ENCODE peak calls at places on chromosomes 5 and 9, in seven cellular contexts. One of them, this sample, is unnamed.

GRCh38 chr9:133235549-133236222 is 26.6 kb upstream of the OBP2B start:
- DNase-seq in HS-5: no peak
- DNase-seq in stimulated activated CD8-positive, alpha-beta memory T cell treated with anti-CD3 and anti-CD28 coated beads, Interleukin-12 subunit alpha, Interleukin-12 subunit beta, amount 100 ng/mL, for 4 hours: no peak
- DNase-seq in progenitor cell of endocrine pancreas: no peak
- DNase-seq in HEK293T: no peak
- DNase-seq in activated CD4-positive, alpha-beta T cell treated with anti-CD3 and anti-CD28 coated beads for 24 hours: no peak
- DNase-seq in activated naive CD4-positive, alpha-beta T cell treated with anti-CD3 and anti-CD28 coated beads, Interleukin-2, amount 10 ng/mL, durations not matched to agents 7 days and 5 days: no peak
- DNase-seq in this sample: no peak

GRCh38 chr9:129584136-129584535 is 36.8 kb downstream of the C9orf50 start:
- DNase-seq in HS-5: peak
- DNase-seq in stimulated activated CD8-positive, alpha-beta memory T cell treated with anti-CD3 and anti-CD28 coated beads, Interleukin-12 subunit alpha, Interleukin-12 subunit beta, amount 100 ng/mL, for 4 hours: no peak
- DNase-seq in progenitor cell of endocrine pancreas: no peak
- DNase-seq in HEK293T: peak
- DNase-seq in activated CD4-positive, alpha-beta T cell treated with anti-CD3 and anti-CD28 coated beads for 24 hours: peak
- DNase-seq in activated naive CD4-positive, alpha-beta T cell treated with anti-CD3 and anti-CD28 coated beads, Interleukin-2, amount 10 ng/mL, durations not matched to agents 7 days and 5 days: peak
- DNase-seq in this sample: peak

GRCh38 chr9:127599550-127599891 is 12.6 kb upstream of the STXBP1 start:
- DNase-seq in HS-5: no peak
- DNase-seq in stimulated activated CD8-positive, alpha-beta memory T cell treated with anti-CD3 and anti-CD28 coated beads, Interleukin-12 subunit alpha, Interleukin-12 subunit beta, amount 100 ng/mL, for 4 hours: no peak
- DNase-seq in progenitor cell of endocrine pancreas: no peak
- DNase-seq in HEK293T: no peak
- DNase-seq in activated CD4-positive, alpha-beta T cell treated with anti-CD3 and anti-CD28 coated beads for 24 hours: no peak
- DNase-seq in activated naive CD4-positive, alpha-beta T cell treated with anti-CD3 and anti-CD28 coated beads, Interleukin-2, amount 10 ng/mL, durations not matched to agents 7 days and 5 days: no peak
- DNase-seq in this sample: no peak

GRCh38 chr5:134551891-134552290 is 26.4 kb downstream of the JADE2 start:
- DNase-seq in HS-5: no peak
- DNase-seq in stimulated activated CD8-positive, alpha-beta memory T cell treated with anti-CD3 and anti-CD28 coated beads, Interleukin-12 subunit alpha, Interleukin-12 subunit beta, amount 100 ng/mL, for 4 hours: no peak
- DNase-seq in progenitor cell of endocrine pancreas: no peak
- DNase-seq in HEK293T: no peak
- DNase-seq in activated CD4-positive, alpha-beta T cell treated with anti-CD3 and anti-CD28 coated beads for 24 hours: no peak
- DNase-seq in activated naive CD4-positive, alpha-beta T cell treated with anti-CD3 and anti-CD28 coated beads, Interleukin-2, amount 10 ng/mL, durations not matched to agents 7 days and 5 days: no peak
- DNase-seq in this sample: no peak

GRCh38 chr9:129640086-129640870 is 1.7 kb downstream of the ASB6 start:
- DNase-seq in HS-5: no peak
- DNase-seq in stimulated activated CD8-positive, alpha-beta memory T cell treated with anti-CD3 and anti-CD28 coated beads, Interleukin-12 subunit alpha, Interleukin-12 subunit beta, amount 100 ng/mL, for 4 hours: no peak
- DNase-seq in progenitor cell of endocrine pancreas: no peak
- DNase-seq in HEK293T: no peak
- DNase-seq in activated CD4-positive, alpha-beta T cell treated with anti-CD3 and anti-CD28 coated beads for 24 hours: no peak
- DNase-seq in activated naive CD4-positive, alpha-beta T cell treated with anti-CD3 and anti-CD28 coated beads, Interleukin-2, amount 10 ng/mL, durations not matched to agents 7 days and 5 days: no peak
- DNase-seq in this sample: peak

GRCh38 chr5:135996611-135997010 is 32.2 kb upstream of the TGFBI start:
- DNase-seq in HS-5: no peak
- DNase-seq in stimulated activated CD8-positive, alpha-beta memory T cell treated with anti-CD3 and anti-CD28 coated beads, Interleukin-12 subunit alpha, Interleukin-12 subunit beta, amount 100 ng/mL, for 4 hours: no peak
- DNase-seq in progenitor cell of endocrine pancreas: no peak
- DNase-seq in HEK293T: no peak
- DNase-seq in activated CD4-positive, alpha-beta T cell treated with anti-CD3 and anti-CD28 coated beads for 24 hours: no peak
- DNase-seq in activated naive CD4-positive, alpha-beta T cell treated with anti-CD3 and anti-CD28 coated beads, Interleukin-2, amount 10 ng/mL, durations not matched to agents 7 days and 5 days: no peak
- DNase-seq in this sample: no peak

GRCh38 chr5:75885849-75886596 is 168.8 kb upstream of the POC5 start:
- DNase-seq in HS-5: no peak
- DNase-seq in stimulated activated CD8-positive, alpha-beta memory T cell treated with anti-CD3 and anti-CD28 coated beads, Interleukin-12 subunit alpha, Interleukin-12 subunit beta, amount 100 ng/mL, for 4 hours: no peak
- DNase-seq in progenitor cell of endocrine pancreas: no peak
- DNase-seq in HEK293T: no peak
- DNase-seq in activated CD4-positive, alpha-beta T cell treated with anti-CD3 and anti-CD28 coated beads for 24 hours: no peak
- DNase-seq in activated naive CD4-positive, alpha-beta T cell treated with anti-CD3 and anti-CD28 coated beads, Interleukin-2, amount 10 ng/mL, durations not matched to agents 7 days and 5 days: no peak
- DNase-seq in this sample: no peak

GRCh38 chr5:102715405-102715804 is 39.7 kb upstream of the PAM start:
- DNase-seq in HS-5: peak
- DNase-seq in stimulated activated CD8-positive, alpha-beta memory T cell treated with anti-CD3 and anti-CD28 coated beads, Interleukin-12 subunit alpha, Interleukin-12 subunit beta, amount 100 ng/mL, for 4 hours: no peak
- DNase-seq in progenitor cell of endocrine pancreas: no peak
- DNase-seq in HEK293T: no peak
- DNase-seq in activated CD4-positive, alpha-beta T cell treated with anti-CD3 and anti-CD28 coated beads for 24 hours: no peak
- DNase-seq in activated naive CD4-positive, alpha-beta T cell treated with anti-CD3 and anti-CD28 coated beads, Interleukin-2, amount 10 ng/mL, durations not matched to agents 7 days and 5 days: no peak
- DNase-seq in this sample: peak

GRCh38 chr5:52007230-52007858 is 624.1 kb downstream of the ISL1 start:
- DNase-seq in HS-5: peak
- DNase-seq in stimulated activated CD8-positive, alpha-beta memory T cell treated with anti-CD3 and anti-CD28 coated beads, Interleukin-12 subunit alpha, Interleukin-12 subunit beta, amount 100 ng/mL, for 4 hours: no peak
- DNase-seq in progenitor cell of endocrine pancreas: no peak
- DNase-seq in HEK293T: peak
- DNase-seq in activated CD4-positive, alpha-beta T cell treated with anti-CD3 and anti-CD28 coated beads for 24 hours: no peak
- DNase-seq in activated naive CD4-positive, alpha-beta T cell treated with anti-CD3 and anti-CD28 coated beads, Interleukin-2, amount 10 ng/mL, durations not matched to agents 7 days and 5 days: no peak
- DNase-seq in this sample: peak

GRCh38 chr5:90994796-90995195 is 388.3 kb downstream of the ARRDC3 start:
- DNase-seq in HS-5: no peak
- DNase-seq in stimulated activated CD8-positive, alpha-beta memory T cell treated with anti-CD3 and anti-CD28 coated beads, Interleukin-12 subunit alpha, Interleukin-12 subunit beta, amount 100 ng/mL, for 4 hours: no peak
- DNase-seq in progenitor cell of endocrine pancreas: no peak
- DNase-seq in HEK293T: no peak
- DNase-seq in activated CD4-positive, alpha-beta T cell treated with anti-CD3 and anti-CD28 coated beads for 24 hours: no peak
- DNase-seq in activated naive CD4-positive, alpha-beta T cell treated with anti-CD3 and anti-CD28 coated beads, Interleukin-2, amount 10 ng/mL, durations not matched to agents 7 days and 5 days: no peak
- DNase-seq in this sample: no peak

GRCh38 chr5:109959652-109960051 is 269.9 kb downstream of the MAN2A1 start:
- DNase-seq in HS-5: no peak
- DNase-seq in stimulated activated CD8-positive, alpha-beta memory T cell treated with anti-CD3 and anti-CD28 coated beads, Interleukin-12 subunit alpha, Interleukin-12 subunit beta, amount 100 ng/mL, for 4 hours: no peak
- DNase-seq in progenitor cell of endocrine pancreas: no peak
- DNase-seq in HEK293T: no peak
- DNase-seq in activated CD4-positive, alpha-beta T cell treated with anti-CD3 and anti-CD28 coated beads for 24 hours: no peak
- DNase-seq in activated naive CD4-positive, alpha-beta T cell treated with anti-CD3 and anti-CD28 coated beads, Interleukin-2, amount 10 ng/mL, durations not matched to agents 7 days and 5 days: no peak
- DNase-seq in this sample: no peak

GRCh38 chr9:93898026-93898425 is 57.1 kb downstream of the BARX1 start:
- DNase-seq in HS-5: no peak
- DNase-seq in stimulated activated CD8-positive, alpha-beta memory T cell treated with anti-CD3 and anti-CD28 coated beads, Interleukin-12 subunit alpha, Interleukin-12 subunit beta, amount 100 ng/mL, for 4 hours: no peak
- DNase-seq in progenitor cell of endocrine pancreas: no peak
- DNase-seq in HEK293T: no peak
- DNase-seq in activated CD4-positive, alpha-beta T cell treated with anti-CD3 and anti-CD28 coated beads for 24 hours: no peak
- DNase-seq in activated naive CD4-positive, alpha-beta T cell treated with anti-CD3 and anti-CD28 coated beads, Interleukin-2, amount 10 ng/mL, durations not matched to agents 7 days and 5 days: peak
- DNase-seq in this sample: no peak

GRCh38 chr5:167730121-167730520 is 561.3 kb upstream of the WWC1 start:
- DNase-seq in HS-5: peak
- DNase-seq in stimulated activated CD8-positive, alpha-beta memory T cell treated with anti-CD3 and anti-CD28 coated beads, Interleukin-12 subunit alpha, Interleukin-12 subunit beta, amount 100 ng/mL, for 4 hours: no peak
- DNase-seq in progenitor cell of endocrine pancreas: no peak
- DNase-seq in HEK293T: no peak
- DNase-seq in activated CD4-positive, alpha-beta T cell treated with anti-CD3 and anti-CD28 coated beads for 24 hours: no peak
- DNase-seq in activated naive CD4-positive, alpha-beta T cell treated with anti-CD3 and anti-CD28 coated beads, Interleukin-2, amount 10 ng/mL, durations not matched to agents 7 days and 5 days: no peak
- DNase-seq in this sample: peak

GRCh38 chr5:164934039-164934438 is 1428.6 kb downstream of the MAT2B start:
- DNase-seq in HS-5: no peak
- DNase-seq in stimulated activated CD8-positive, alpha-beta memory T cell treated with anti-CD3 and anti-CD28 coated beads, Interleukin-12 subunit alpha, Interleukin-12 subunit beta, amount 100 ng/mL, for 4 hours: no peak
- DNase-seq in progenitor cell of endocrine pancreas: no peak
- DNase-seq in HEK293T: no peak
- DNase-seq in activated CD4-positive, alpha-beta T cell treated with anti-CD3 and anti-CD28 coated beads for 24 hours: no peak
- DNase-seq in activated naive CD4-positive, alpha-beta T cell treated with anti-CD3 and anti-CD28 coated beads, Interleukin-2, amount 10 ng/mL, durations not matched to agents 7 days and 5 days: no peak
- DNase-seq in this sample: no peak

GRCh38 chr5:148928141-148928540 is 101.7 kb downstream of the ADRB2 start:
- DNase-seq in HS-5: no peak
- DNase-seq in stimulated activated CD8-positive, alpha-beta memory T cell treated with anti-CD3 and anti-CD28 coated beads, Interleukin-12 subunit alpha, Interleukin-12 subunit beta, amount 100 ng/mL, for 4 hours: no peak
- DNase-seq in progenitor cell of endocrine pancreas: no peak
- DNase-seq in HEK293T: no peak
- DNase-seq in activated CD4-positive, alpha-beta T cell treated with anti-CD3 and anti-CD28 coated beads for 24 hours: no peak
- DNase-seq in activated naive CD4-positive, alpha-beta T cell treated with anti-CD3 and anti-CD28 coated beads, Interleukin-2, amount 10 ng/mL, durations not matched to agents 7 days and 5 days: no peak
- DNase-seq in this sample: no peak

GRCh38 chr5:140239939-140240700 is 62.8 kb downstream of the PFDN1 start:
- DNase-seq in HS-5: no peak
- DNase-seq in stimulated activated CD8-positive, alpha-beta memory T cell treated with anti-CD3 and anti-CD28 coated beads, Interleukin-12 subunit alpha, Interleukin-12 subunit beta, amount 100 ng/mL, for 4 hours: peak
- DNase-seq in progenitor cell of endocrine pancreas: peak
- DNase-seq in HEK293T: peak
- DNase-seq in activated CD4-positive, alpha-beta T cell treated with anti-CD3 and anti-CD28 coated beads for 24 hours: peak
- DNase-seq in activated naive CD4-positive, alpha-beta T cell treated with anti-CD3 and anti-CD28 coated beads, Interleukin-2, amount 10 ng/mL, durations not matched to agents 7 days and 5 days: peak
- DNase-seq in this sample: peak

GRCh38 chr5:177249761-177250537 is 53.6 kb downstream of the RAB24 start:
- DNase-seq in HS-5: no peak
- DNase-seq in stimulated activated CD8-positive, alpha-beta memory T cell treated with anti-CD3 and anti-CD28 coated beads, Interleukin-12 subunit alpha, Interleukin-12 subunit beta, amount 100 ng/mL, for 4 hours: no peak
- DNase-seq in progenitor cell of endocrine pancreas: no peak
- DNase-seq in HEK293T: no peak
- DNase-seq in activated CD4-positive, alpha-beta T cell treated with anti-CD3 and anti-CD28 coated beads for 24 hours: no peak
- DNase-seq in activated naive CD4-positive, alpha-beta T cell treated with anti-CD3 and anti-CD28 coated beads, Interleukin-2, amount 10 ng/mL, durations not matched to agents 7 days and 5 days: no peak
- DNase-seq in this sample: no peak

GRCh38 chr5:96984506-96985192 is 48.8 kb downstream of the LNPEP start:
- DNase-seq in HS-5: no peak
- DNase-seq in stimulated activated CD8-positive, alpha-beta memory T cell treated with anti-CD3 and anti-CD28 coated beads, Interleukin-12 subunit alpha, Interleukin-12 subunit beta, amount 100 ng/mL, for 4 hours: no peak
- DNase-seq in progenitor cell of endocrine pancreas: no peak
- DNase-seq in HEK293T: no peak
- DNase-seq in activated CD4-positive, alpha-beta T cell treated with anti-CD3 and anti-CD28 coated beads for 24 hours: no peak
- DNase-seq in activated naive CD4-positive, alpha-beta T cell treated with anti-CD3 and anti-CD28 coated beads, Interleukin-2, amount 10 ng/mL, durations not matched to agents 7 days and 5 days: no peak
- DNase-seq in this sample: peak

GRCh38 chr9:130897848-130898551 is 1.4 kb upstream of the QRFP start:
- DNase-seq in HS-5: no peak
- DNase-seq in stimulated activated CD8-positive, alpha-beta memory T cell treated with anti-CD3 and anti-CD28 coated beads, Interleukin-12 subunit alpha, Interleukin-12 subunit beta, amount 100 ng/mL, for 4 hours: no peak
- DNase-seq in progenitor cell of endocrine pancreas: no peak
- DNase-seq in HEK293T: no peak
- DNase-seq in activated CD4-positive, alpha-beta T cell treated with anti-CD3 and anti-CD28 coated beads for 24 hours: no peak
- DNase-seq in activated naive CD4-positive, alpha-beta T cell treated with anti-CD3 and anti-CD28 coated beads, Interleukin-2, amount 10 ng/mL, durations not matched to agents 7 days and 5 days: no peak
- DNase-seq in this sample: no peak

GRCh38 chr9:94250456-94250855 is 8.6 kb upstream of the ZNF169 start:
- DNase-seq in HS-5: no peak
- DNase-seq in stimulated activated CD8-positive, alpha-beta memory T cell treated with anti-CD3 and anti-CD28 coated beads, Interleukin-12 subunit alpha, Interleukin-12 subunit beta, amount 100 ng/mL, for 4 hours: no peak
- DNase-seq in progenitor cell of endocrine pancreas: no peak
- DNase-seq in HEK293T: no peak
- DNase-seq in activated CD4-positive, alpha-beta T cell treated with anti-CD3 and anti-CD28 coated beads for 24 hours: no peak
- DNase-seq in activated naive CD4-positive, alpha-beta T cell treated with anti-CD3 and anti-CD28 coated beads, Interleukin-2, amount 10 ng/mL, durations not matched to agents 7 days and 5 days: peak
- DNase-seq in this sample: peak

GRCh38 chr5:35674049-35674448 is 56.4 kb downstream of the SPEF2 start:
- DNase-seq in HS-5: no peak
- DNase-seq in stimulated activated CD8-positive, alpha-beta memory T cell treated with anti-CD3 and anti-CD28 coated beads, Interleukin-12 subunit alpha, Interleukin-12 subunit beta, amount 100 ng/mL, for 4 hours: no peak
- DNase-seq in progenitor cell of endocrine pancreas: no peak
- DNase-seq in HEK293T: no peak
- DNase-seq in activated CD4-positive, alpha-beta T cell treated with anti-CD3 and anti-CD28 coated beads for 24 hours: no peak
- DNase-seq in activated naive CD4-positive, alpha-beta T cell treated with anti-CD3 and anti-CD28 coated beads, Interleukin-2, amount 10 ng/mL, durations not matched to agents 7 days and 5 days: no peak
- DNase-seq in this sample: no peak

GRCh38 chr5:149019562-149020140 is 43.2 kb downstream of the SH3TC2 start:
- DNase-seq in HS-5: no peak
- DNase-seq in stimulated activated CD8-positive, alpha-beta memory T cell treated with anti-CD3 and anti-CD28 coated beads, Interleukin-12 subunit alpha, Interleukin-12 subunit beta, amount 100 ng/mL, for 4 hours: no peak
- DNase-seq in progenitor cell of endocrine pancreas: no peak
- DNase-seq in HEK293T: no peak
- DNase-seq in activated CD4-positive, alpha-beta T cell treated with anti-CD3 and anti-CD28 coated beads for 24 hours: no peak
- DNase-seq in activated naive CD4-positive, alpha-beta T cell treated with anti-CD3 and anti-CD28 coated beads, Interleukin-2, amount 10 ng/mL, durations not matched to agents 7 days and 5 days: no peak
- DNase-seq in this sample: no peak

GRCh38 chr5:143865421-143865820 is 53.5 kb downstream of the HMHB1 start:
- DNase-seq in HS-5: no peak
- DNase-seq in stimulated activated CD8-positive, alpha-beta memory T cell treated with anti-CD3 and anti-CD28 coated beads, Interleukin-12 subunit alpha, Interleukin-12 subunit beta, amount 100 ng/mL, for 4 hours: no peak
- DNase-seq in progenitor cell of endocrine pancreas: no peak
- DNase-seq in HEK293T: no peak
- DNase-seq in activated CD4-positive, alpha-beta T cell treated with anti-CD3 and anti-CD28 coated beads for 24 hours: no peak
- DNase-seq in activated naive CD4-positive, alpha-beta T cell treated with anti-CD3 and anti-CD28 coated beads, Interleukin-2, amount 10 ng/mL, durations not matched to agents 7 days and 5 days: no peak
- DNase-seq in this sample: no peak

GRCh38 chr9:82535432-82535998 is 527.4 kb downstream of the RASEF start:
- DNase-seq in HS-5: no peak
- DNase-seq in stimulated activated CD8-positive, alpha-beta memory T cell treated with anti-CD3 and anti-CD28 coated beads, Interleukin-12 subunit alpha, Interleukin-12 subunit beta, amount 100 ng/mL, for 4 hours: no peak
- DNase-seq in progenitor cell of endocrine pancreas: no peak
- DNase-seq in HEK293T: no peak
- DNase-seq in activated CD4-positive, alpha-beta T cell treated with anti-CD3 and anti-CD28 coated beads for 24 hours: no peak
- DNase-seq in activated naive CD4-positive, alpha-beta T cell treated with anti-CD3 and anti-CD28 coated beads, Interleukin-2, amount 10 ng/mL, durations not matched to agents 7 days and 5 days: no peak
- DNase-seq in this sample: no peak

GRCh38 chr9:131839281-131840084 is 99.6 kb upstream of the RAPGEF1 start:
- DNase-seq in HS-5: peak
- DNase-seq in stimulated activated CD8-positive, alpha-beta memory T cell treated with anti-CD3 and anti-CD28 coated beads, Interleukin-12 subunit alpha, Interleukin-12 subunit beta, amount 100 ng/mL, for 4 hours: no peak
- DNase-seq in progenitor cell of endocrine pancreas: no peak
- DNase-seq in HEK293T: no peak
- DNase-seq in activated CD4-positive, alpha-beta T cell treated with anti-CD3 and anti-CD28 coated beads for 24 hours: peak
- DNase-seq in activated naive CD4-positive, alpha-beta T cell treated with anti-CD3 and anti-CD28 coated beads, Interleukin-2, amount 10 ng/mL, durations not matched to agents 7 days and 5 days: peak
- DNase-seq in this sample: peak

GRCh38 chr9:94498801-94499454 is 56.0 kb upstream of the PCAT7 start:
- DNase-seq in HS-5: no peak
- DNase-seq in stimulated activated CD8-positive, alpha-beta memory T cell treated with anti-CD3 and anti-CD28 coated beads, Interleukin-12 subunit alpha, Interleukin-12 subunit beta, amount 100 ng/mL, for 4 hours: no peak
- DNase-seq in progenitor cell of endocrine pancreas: no peak
- DNase-seq in HEK293T: no peak
- DNase-seq in activated CD4-positive, alpha-beta T cell treated with anti-CD3 and anti-CD28 coated beads for 24 hours: no peak
- DNase-seq in activated naive CD4-positive, alpha-beta T cell treated with anti-CD3 and anti-CD28 coated beads, Interleukin-2, amount 10 ng/mL, durations not matched to agents 7 days and 5 days: no peak
- DNase-seq in this sample: no peak

GRCh38 chr5:88675159-88675757 is 207.7 kb downstream of the MEF2C start:
- DNase-seq in HS-5: no peak
- DNase-seq in stimulated activated CD8-positive, alpha-beta memory T cell treated with anti-CD3 and anti-CD28 coated beads, Interleukin-12 subunit alpha, Interleukin-12 subunit beta, amount 100 ng/mL, for 4 hours: no peak
- DNase-seq in progenitor cell of endocrine pancreas: no peak
- DNase-seq in HEK293T: no peak
- DNase-seq in activated CD4-positive, alpha-beta T cell treated with anti-CD3 and anti-CD28 coated beads for 24 hours: no peak
- DNase-seq in activated naive CD4-positive, alpha-beta T cell treated with anti-CD3 and anti-CD28 coated beads, Interleukin-2, amount 10 ng/mL, durations not matched to agents 7 days and 5 days: no peak
- DNase-seq in this sample: peak

GRCh38 chr9:137422668-137423000 is 328 bp downstream of the EXD3 start:
- DNase-seq in HS-5: no peak
- DNase-seq in stimulated activated CD8-positive, alpha-beta memory T cell treated with anti-CD3 and anti-CD28 coated beads, Interleukin-12 subunit alpha, Interleukin-12 subunit beta, amount 100 ng/mL, for 4 hours: no peak
- DNase-seq in progenitor cell of endocrine pancreas: no peak
- DNase-seq in HEK293T: peak
- DNase-seq in activated CD4-positive, alpha-beta T cell treated with anti-CD3 and anti-CD28 coated beads for 24 hours: no peak
- DNase-seq in activated naive CD4-positive, alpha-beta T cell treated with anti-CD3 and anti-CD28 coated beads, Interleukin-2, amount 10 ng/mL, durations not matched to agents 7 days and 5 days: peak
- DNase-seq in this sample: no peak

GRCh38 chr5:107104040-107104773 is 566.5 kb downstream of the EFNA5 start:
- DNase-seq in HS-5: no peak
- DNase-seq in stimulated activated CD8-positive, alpha-beta memory T cell treated with anti-CD3 and anti-CD28 coated beads, Interleukin-12 subunit alpha, Interleukin-12 subunit beta, amount 100 ng/mL, for 4 hours: no peak
- DNase-seq in progenitor cell of endocrine pancreas: no peak
- DNase-seq in HEK293T: no peak
- DNase-seq in activated CD4-positive, alpha-beta T cell treated with anti-CD3 and anti-CD28 coated beads for 24 hours: no peak
- DNase-seq in activated naive CD4-positive, alpha-beta T cell treated with anti-CD3 and anti-CD28 coated beads, Interleukin-2, amount 10 ng/mL, durations not matched to agents 7 days and 5 days: no peak
- DNase-seq in this sample: no peak

GRCh38 chr5:100780376-100780870 is 122.7 kb downstream of the ST8SIA4 start:
- DNase-seq in HS-5: no peak
- DNase-seq in stimulated activated CD8-positive, alpha-beta memory T cell treated with anti-CD3 and anti-CD28 coated beads, Interleukin-12 subunit alpha, Interleukin-12 subunit beta, amount 100 ng/mL, for 4 hours: no peak
- DNase-seq in progenitor cell of endocrine pancreas: no peak
- DNase-seq in HEK293T: no peak
- DNase-seq in activated CD4-positive, alpha-beta T cell treated with anti-CD3 and anti-CD28 coated beads for 24 hours: no peak
- DNase-seq in activated naive CD4-positive, alpha-beta T cell treated with anti-CD3 and anti-CD28 coated beads, Interleukin-2, amount 10 ng/mL, durations not matched to agents 7 days and 5 days: no peak
- DNase-seq in this sample: no peak

GRCh38 chr9:109794361-109795012 is 14.5 kb downstream of the PALM2AKAP2 start:
- DNase-seq in HS-5: no peak
- DNase-seq in stimulated activated CD8-positive, alpha-beta memory T cell treated with anti-CD3 and anti-CD28 coated beads, Interleukin-12 subunit alpha, Interleukin-12 subunit beta, amount 100 ng/mL, for 4 hours: no peak
- DNase-seq in progenitor cell of endocrine pancreas: no peak
- DNase-seq in HEK293T: no peak
- DNase-seq in activated CD4-positive, alpha-beta T cell treated with anti-CD3 and anti-CD28 coated beads for 24 hours: no peak
- DNase-seq in activated naive CD4-positive, alpha-beta T cell treated with anti-CD3 and anti-CD28 coated beads, Interleukin-2, amount 10 ng/mL, durations not matched to agents 7 days and 5 days: no peak
- DNase-seq in this sample: peak